ENCODE peak calls at places on chromosomes 13 and 19, in seven cellular contexts. C is T-helper 2 cell; B is body of pancreas; A is aorta; M is activated CD4-positive, CD25-positive, alpha-beta regulatory T cell treated with anti-CD3 and anti-CD28 coated beads, Interleukin-2, amount 50 U/mL, for 16 hours; X is H4; Q is naive B cell. O is an unnamed sample.

GRCh38 chr19:40611096-40611495 is 9.9 kb downstream of the LTBP4 start:
- DNase-seq in C (peak; percentile 70), B (no peak), A (peak; percentile 66), M (no peak), X (no peak), Q (no peak), O (no peak)

GRCh38 chr13:23868521-23868920 is 20.7 kb downstream of the MIPEP start:
- DNase-seq in C (no peak), B (no peak), A (no peak), M (no peak), X (no peak), Q (no peak), O (peak; percentile 85)

GRCh38 chr13:77751513-77752456 is 54.3 kb downstream of the SLAIN1 start:
- DNase-seq in C (peak; percentile 77), B (peak; percentile 51), A (no peak), M (peak; percentile 27), X (peak; percentile 33), Q (peak; percentile 30), O (peak; percentile 71)

GRCh38 chr13:30585748-30586262 is 31.9 kb upstream of the USPL1 start:
- DNase-seq in C (no peak), B (no peak), A (no peak), M (no peak), X (peak; percentile 79), Q (no peak), O (peak; percentile 66)

GRCh38 chr13:24997367-24997967 is 98.5 kb upstream of the PABPC3 start:
- DNase-seq in C (peak; percentile 18), B (peak; percentile 26), A (no peak), M (no peak), X (peak; percentile 16), Q (peak; percentile 20), O (peak; percentile 58)

GRCh38 chr19:47227347-47228167 is 3.4 kb downstream of the BBC3 start:
- DNase-seq in C (peak; percentile 35), B (peak; percentile 90), A (peak; percentile 95), M (no peak), X (peak; percentile 98), Q (peak; percentile 24), O (peak; percentile 96)

GRCh38 chr19:30664358-30665058 is 292.3 kb downstream of the ZNF536 start:
- DNase-seq in C (no peak), B (peak; percentile 96), A (peak; percentile 15), M (no peak), X (peak; percentile 54), Q (no peak), O (peak; percentile 43)

GRCh38 chr19:10567696-10568443 is 909 bp downstream of the CDKN2D start:
- DNase-seq in C (no peak), B (no peak), A (no peak), M (no peak), X (no peak), Q (no peak), O (no peak)

GRCh38 chr19:56310462-56310861 is 4.2 kb downstream of the ZSCAN5A start:
- DNase-seq in C (no peak), B (no peak), A (no peak), M (no peak), X (no peak), Q (no peak), O (no peak)

GRCh38 chr13:30382836-30383525 is 39.3 kb upstream of the UBE2L5 start:
- DNase-seq in C (no peak), B (no peak), A (no peak), M (no peak), X (no peak), Q (no peak), O (no peak)

GRCh38 chr13:76646946-76647345 is 239.3 kb downstream of the KCTD12 start:
- DNase-seq in C (no peak), B (no peak), A (no peak), M (no peak), X (no peak), Q (no peak), O (no peak)

GRCh38 chr13:77868717-77869116 is 49.9 kb downstream of the EDNRB start:
- DNase-seq in C (no peak), B (no peak), A (no peak), M (no peak), X (no peak), Q (no peak), O (peak; percentile 1)

GRCh38 chr19:45408830-45409593 is 2.6 kb downstream of the POLR1G start:
- DNase-seq in C (no peak), B (no peak), A (no peak), M (no peak), X (no peak), Q (no peak), O (no peak)

GRCh38 chr19:48837081-48837524 is 812 bp upstream of the HSD17B14 start:
- DNase-seq in C (peak; percentile 86), B (peak; percentile 70), A (peak; percentile 98), M (peak; percentile 36), X (no peak), Q (peak; percentile 77), O (peak; percentile 93)

GRCh38 chr13:46058268-46058667 is 5.7 kb upstream of the ZC3H13 start:
- DNase-seq in C (no peak), B (no peak), A (no peak), M (no peak), X (no peak), Q (no peak), O (no peak)

GRCh38 chr13:80274643-80275042 is 66.3 kb downstream of the SPRY2 start:
- DNase-seq in C (no peak), B (no peak), A (no peak), M (no peak), X (no peak), Q (no peak), O (no peak)

GRCh38 chr13:98576963-98577822 is at the start of gene STK24:
- DNase-seq in C (peak; percentile 80), B (peak; percentile 72), A (peak; percentile 89), M (no peak), X (peak; percentile 27), Q (peak; percentile 71), O (peak; percentile 85)

GRCh38 chr13:57582032-57582431 is 49.5 kb upstream of the PCDH17 start:
- DNase-seq in C (no peak), B (no peak), A (no peak), M (no peak), X (no peak), Q (no peak), O (no peak)

GRCh38 chr13:70889163-70889562 is 780.9 kb upstream of the KLHL1 start:
- DNase-seq in C (no peak), B (no peak), A (no peak), M (no peak), X (no peak), Q (no peak), O (no peak)

GRCh38 chr13:113022391-113023216 is 53.6 kb downstream of the MCF2L start:
- DNase-seq in C (no peak), B (no peak), A (no peak), M (no peak), X (no peak), Q (no peak), O (no peak)

GRCh38 chr13:98813993-98814392 is 61.5 kb upstream of the SLC15A1 start:
- DNase-seq in C (no peak), B (no peak), A (no peak), M (no peak), X (no peak), Q (no peak), O (no peak)

O was measured in choroid plexus epithelial cell.